ENCODE peak calls at places on chromosomes 2 and 18, in nine cellular contexts. One of them, this sample, is unnamed.

GRCh38 chr2:59726226-59726800 is 827.1 kb downstream of the BCL11A start:
- DNase-seq in HuH-7: no peak
- DNase-seq in T-helper 2 cell: peak
- DNase-seq in left ventricle myocardium superior: no peak
- DNase-seq in BE2C: no peak
- DNase-seq in germinal center: peak
- DNase-seq in upper lobe of right lung: no peak
- DNase-seq in EH: no peak
- DNase-seq in AG08395: no peak
- DNase-seq in this sample: no peak

GRCh38 chr2:72917875-72918660 is 749 bp downstream of the EMX1 start:
- DNase-seq in HuH-7: peak
- DNase-seq in T-helper 2 cell: no peak
- DNase-seq in left ventricle myocardium superior: no peak
- DNase-seq in BE2C: no peak
- DNase-seq in germinal center: no peak
- DNase-seq in upper lobe of right lung: no peak
- DNase-seq in EH: no peak
- DNase-seq in AG08395: no peak
- DNase-seq in this sample: no peak

GRCh38 chr2:85713836-85714235 is 19.7 kb downstream of the GNLY start:
- DNase-seq in HuH-7: no peak
- DNase-seq in T-helper 2 cell: no peak
- DNase-seq in left ventricle myocardium superior: peak
- DNase-seq in BE2C: no peak
- DNase-seq in germinal center: no peak
- DNase-seq in upper lobe of right lung: peak
- DNase-seq in EH: no peak
- DNase-seq in AG08395: no peak
- DNase-seq in this sample: no peak

GRCh38 chr2:154623819-154624218 is 74.7 kb upstream of the KCNJ3 start:
- DNase-seq in HuH-7: peak
- DNase-seq in T-helper 2 cell: peak
- DNase-seq in left ventricle myocardium superior: no peak
- DNase-seq in BE2C: peak
- DNase-seq in germinal center: no peak
- DNase-seq in upper lobe of right lung: no peak
- DNase-seq in EH: peak
- DNase-seq in AG08395: no peak
- DNase-seq in this sample: no peak

GRCh38 chr2:236178921-236179652 is 10.9 kb upstream of the GBX2 start:
- DNase-seq in HuH-7: peak
- DNase-seq in T-helper 2 cell: no peak
- DNase-seq in left ventricle myocardium superior: no peak
- DNase-seq in BE2C: no peak
- DNase-seq in germinal center: no peak
- DNase-seq in upper lobe of right lung: no peak
- DNase-seq in EH: peak
- DNase-seq in AG08395: no peak
- DNase-seq in this sample: no peak

GRCh38 chr2:120641366-120641771 is 94.3 kb upstream of the GLI2 start:
- DNase-seq in HuH-7: no peak
- DNase-seq in T-helper 2 cell: no peak
- DNase-seq in left ventricle myocardium superior: no peak
- DNase-seq in BE2C: no peak
- DNase-seq in germinal center: no peak
- DNase-seq in upper lobe of right lung: no peak
- DNase-seq in EH: peak
- DNase-seq in AG08395: peak
- DNase-seq in this sample: no peak

GRCh38 chr2:86453838-86454237 is 12.7 kb downstream of the KDM3A start:
- DNase-seq in HuH-7: no peak
- DNase-seq in T-helper 2 cell: no peak
- DNase-seq in left ventricle myocardium superior: no peak
- DNase-seq in BE2C: peak
- DNase-seq in germinal center: no peak
- DNase-seq in upper lobe of right lung: no peak
- DNase-seq in EH: peak
- DNase-seq in AG08395: peak
- DNase-seq in this sample: no peak

GRCh38 chr2:182542501-182543258 is 115.8 kb upstream of the PDE1A start:
- DNase-seq in HuH-7: no peak
- DNase-seq in T-helper 2 cell: no peak
- DNase-seq in left ventricle myocardium superior: no peak
- DNase-seq in BE2C: peak
- DNase-seq in germinal center: no peak
- DNase-seq in upper lobe of right lung: no peak
- DNase-seq in EH: no peak
- DNase-seq in AG08395: no peak
- DNase-seq in this sample: no peak

GRCh38 chr18:31246460-31246859 is 71.5 kb upstream of the DSG1 start:
- DNase-seq in HuH-7: no peak
- DNase-seq in T-helper 2 cell: no peak
- DNase-seq in left ventricle myocardium superior: no peak
- DNase-seq in BE2C: no peak
- DNase-seq in germinal center: no peak
- DNase-seq in upper lobe of right lung: no peak
- DNase-seq in EH: no peak
- DNase-seq in AG08395: no peak
- DNase-seq in this sample: no peak

GRCh38 chr2:174764281-174765063 is at the start of gene CHRNA1:
- DNase-seq in HuH-7: no peak
- DNase-seq in T-helper 2 cell: no peak
- DNase-seq in left ventricle myocardium superior: no peak
- DNase-seq in BE2C: no peak
- DNase-seq in germinal center: no peak
- DNase-seq in upper lobe of right lung: no peak
- DNase-seq in EH: peak
- DNase-seq in AG08395: peak
- DNase-seq in this sample: no peak

GRCh38 chr2:199738723-199739412 is 112.1 kb downstream of the FTCDNL1 start:
- DNase-seq in HuH-7: peak
- DNase-seq in T-helper 2 cell: no peak
- DNase-seq in left ventricle myocardium superior: no peak
- DNase-seq in BE2C: no peak
- DNase-seq in germinal center: no peak
- DNase-seq in upper lobe of right lung: no peak
- DNase-seq in EH: peak
- DNase-seq in AG08395: peak
- DNase-seq in this sample: no peak

GRCh38 chr2:20650412-20650879 is 452 bp downstream of the HS1BP3 start:
- DNase-seq in HuH-7: peak
- DNase-seq in T-helper 2 cell: peak
- DNase-seq in left ventricle myocardium superior: peak
- DNase-seq in BE2C: no peak
- DNase-seq in germinal center: peak
- DNase-seq in upper lobe of right lung: no peak
- DNase-seq in EH: peak
- DNase-seq in AG08395: peak
- DNase-seq in this sample: peak

GRCh38 chr2:196696423-196697073 is 57.0 kb downstream of the CCDC150 start:
- DNase-seq in HuH-7: peak
- DNase-seq in T-helper 2 cell: no peak
- DNase-seq in left ventricle myocardium superior: no peak
- DNase-seq in BE2C: peak
- DNase-seq in germinal center: no peak
- DNase-seq in upper lobe of right lung: no peak
- DNase-seq in EH: peak
- DNase-seq in AG08395: peak
- DNase-seq in this sample: no peak

GRCh38 chr18:50659091-50660003 is 99.5 kb downstream of the MAPK4 start:
- DNase-seq in HuH-7: peak
- DNase-seq in T-helper 2 cell: no peak
- DNase-seq in left ventricle myocardium superior: no peak
- DNase-seq in BE2C: no peak
- DNase-seq in germinal center: no peak
- DNase-seq in upper lobe of right lung: no peak
- DNase-seq in EH: no peak
- DNase-seq in AG08395: no peak
- DNase-seq in this sample: no peak

GRCh38 chr2:241949736-241950412 is 80.3 kb downstream of the RTP5 start:
- DNase-seq in HuH-7: no peak
- DNase-seq in T-helper 2 cell: no peak
- DNase-seq in left ventricle myocardium superior: no peak
- DNase-seq in BE2C: no peak
- DNase-seq in germinal center: no peak
- DNase-seq in upper lobe of right lung: no peak
- DNase-seq in EH: no peak
- DNase-seq in AG08395: no peak
- DNase-seq in this sample: no peak

GRCh38 chr2:56801770-56802169 is 618.0 kb downstream of the CCDC85A start:
- DNase-seq in HuH-7: no peak
- DNase-seq in T-helper 2 cell: no peak
- DNase-seq in left ventricle myocardium superior: no peak
- DNase-seq in BE2C: no peak
- DNase-seq in germinal center: no peak
- DNase-seq in upper lobe of right lung: no peak
- DNase-seq in EH: peak
- DNase-seq in AG08395: peak
- DNase-seq in this sample: no peak

GRCh38 chr2:136248242-136248641 is 130.3 kb upstream of the CXCR4 start:
- DNase-seq in HuH-7: no peak
- DNase-seq in T-helper 2 cell: no peak
- DNase-seq in left ventricle myocardium superior: no peak
- DNase-seq in BE2C: peak
- DNase-seq in germinal center: no peak
- DNase-seq in upper lobe of right lung: no peak
- DNase-seq in EH: no peak
- DNase-seq in AG08395: no peak
- DNase-seq in this sample: no peak